ENCODE peak calls at places on chromosomes 7 and 10, in seven cellular contexts. N, V, M, C, U, J and P are unnamed samples.

GRCh38 chr10:113187066-113187777 is 237.2 kb downstream of the TCF7L2 start:
- DNase-seq in N (no peak), V (peak; percentile 55), M (no peak), C (no peak), U (no peak), J (no peak), P (no peak)

GRCh38 chr7:142569851-142570250 is 179.4 kb upstream of the PRSS1 start:
- DNase-seq in N (no peak), V (no peak), M (no peak), C (no peak), U (no peak), J (no peak), P (no peak)

GRCh38 chr10:80324891-80325364 is 31.6 kb downstream of the DYDC1 start:
- DNase-seq in N (no peak), V (no peak), M (no peak), C (no peak), U (no peak), J (no peak), P (no peak)

GRCh38 chr7:134200970-134201369 is 73.8 kb downstream of the LRGUK start:
- DNase-seq in N (no peak), V (no peak), M (no peak), C (no peak), U (no peak), J (no peak), P (no peak)

GRCh38 chr7:3285652-3286051 is 15.4 kb upstream of the SDK1 start:
- DNase-seq in N (no peak), V (no peak), M (no peak), C (no peak), U (no peak), J (no peak), P (no peak)

GRCh38 chr7:115356139-115356746 is 434.3 kb downstream of the MDFIC start:
- DNase-seq in N (peak; percentile 21), V (no peak), M (no peak), C (peak; percentile 29), U (no peak), J (no peak), P (peak; percentile 14)

GRCh38 chr7:113199841-113200240 is 81.5 kb upstream of the SMIM30 start:
- DNase-seq in N (no peak), V (no peak), M (no peak), C (no peak), U (no peak), J (no peak), P (peak; percentile 8)

GRCh38 chr7:84105582-84105981 is 89.0 kb downstream of the SEMA3A start:
- DNase-seq in N (no peak), V (no peak), M (no peak), C (no peak), U (no peak), J (no peak), P (no peak)

GRCh38 chr10:48935141-48935540 is 4.5 kb downstream of the LRRC18 start:
- DNase-seq in N (no peak), V (no peak), M (no peak), C (no peak), U (no peak), J (no peak), P (no peak)

GRCh38 chr7:36034020-36034419 is 119.0 kb upstream of the EEPD1 start:
- DNase-seq in N (no peak), V (no peak), M (no peak), C (no peak), U (peak; percentile 41), J (no peak), P (no peak)

GRCh38 chr7:20783131-20783715 is 3.5 kb downstream of the SP8 start:
- DNase-seq in N (no peak), V (no peak), M (no peak), C (no peak), U (no peak), J (no peak), P (no peak)

GRCh38 chr7:20785211-20786048 is 1.3 kb downstream of the SP8 start:
- DNase-seq in N (no peak), V (no peak), M (no peak), C (no peak), U (no peak), J (peak; percentile 54), P (peak; percentile 56)

GRCh38 chr7:20786049-20786412 is 655 bp downstream of the SP8 start:
- DNase-seq in N (no peak), V (no peak), M (no peak), C (no peak), U (no peak), J (no peak), P (no peak)

GRCh38 chr7:20784311-20785210 is 2.1 kb downstream of the SP8 start:
- DNase-seq in N (no peak), V (no peak), M (no peak), C (no peak), U (peak; percentile 57), J (peak; percentile 67), P (peak; percentile 58)

GRCh38 chr7:20783716-20784310 is 2.9 kb downstream of the SP8 start:
- DNase-seq in N (no peak), V (no peak), M (no peak), C (no peak), U (no peak), J (peak; percentile 59), P (peak; percentile 73)
- TF ChIP-seq CTCF in N (no peak), V (no peak), M (no peak), C (no peak), U (no peak), J (no peak), P (peak; percentile 14)

DNA sequence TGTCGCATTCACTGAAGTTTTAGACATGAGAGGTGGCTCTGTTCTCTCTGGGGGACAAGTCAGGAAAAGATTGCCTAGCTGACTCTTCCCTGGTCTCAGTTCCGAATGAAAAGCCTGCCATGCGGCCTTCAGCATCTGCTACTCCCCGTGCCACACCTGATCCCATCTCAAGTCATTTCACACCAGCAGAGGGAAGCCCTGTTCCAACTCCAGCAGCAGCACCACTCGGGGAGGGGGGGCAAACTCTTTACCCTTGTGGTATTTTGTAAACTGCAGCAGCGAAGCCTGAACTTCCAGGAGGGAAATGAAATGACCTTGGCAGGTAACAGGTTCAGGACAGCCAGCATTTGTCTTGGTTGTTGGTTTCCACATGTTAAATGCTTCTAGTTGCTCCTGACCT is 13.8 kb downstream of the LRRC4 start:
- DNase-seq in N (no peak), V (no peak), M (no peak), C (no peak), U (no peak), J (no peak), P (peak; percentile 11)
- TF ChIP-seq CTCF in N (no peak), V (no peak), M (no peak), C (no peak), U (no peak), J (no peak), P (no peak)

DNA sequence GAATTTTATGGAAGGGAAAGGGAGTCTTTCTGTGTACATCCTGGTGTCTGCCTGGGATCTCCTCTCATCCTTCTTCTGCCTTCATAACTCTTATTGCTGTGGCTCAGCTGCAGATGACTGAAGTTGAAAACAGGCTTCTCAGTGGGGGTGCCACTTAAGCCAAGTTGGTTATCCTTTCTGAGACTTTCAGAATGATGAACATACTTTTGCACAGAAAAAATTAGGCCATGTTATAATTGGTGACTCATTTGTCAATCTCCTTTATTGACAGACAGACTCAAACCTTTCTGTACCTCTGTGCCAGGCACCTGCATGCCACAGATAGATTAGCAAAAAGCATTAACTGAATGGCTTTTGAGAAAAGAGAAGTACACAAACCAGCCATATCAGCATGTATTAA is 430.3 kb downstream of the SORCS1 start:
- DNase-seq in N (no peak), V (no peak), M (peak; percentile 17), C (peak; percentile 48), U (no peak), J (no peak), P (no peak)
- TF ChIP-seq CTCF in N (no peak), V (no peak), M (no peak), C (no peak), U (no peak), J (no peak), P (no peak)

GRCh38 chr10:123897146-123897545 is 5.5 kb upstream of the CPXM2 start:
- DNase-seq in N (no peak), V (no peak), M (no peak), C (no peak), U (no peak), J (no peak), P (no peak)
- TF ChIP-seq CTCF in N (peak; percentile 85), V (peak; percentile 14), M (peak; percentile 50), C (peak; percentile 27), U (no peak), J (peak; percentile 48), P (no peak)

GRCh38 chr7:109844362-109844761 is 1246.6 kb upstream of the LRRN3 start:
- DNase-seq in N (peak; percentile 35), V (no peak), M (no peak), C (peak; percentile 5), U (peak; percentile 15), J (no peak), P (peak; percentile 34)
- TF ChIP-seq CTCF in N (peak; percentile 62), V (peak; percentile 24), M (peak; percentile 36), C (peak; percentile 28), U (peak; percentile 71), J (peak; percentile 42), P (peak; percentile 33)

GRCh38 chr10:120983721-120984120 is 132.6 kb downstream of the WDR11 start:
- DNase-seq in N (no peak), V (no peak), M (no peak), C (no peak), U (no peak), J (no peak), P (no peak)

GRCh38 chr10:120981601-120982381 is 130.6 kb downstream of the WDR11 start:
- DNase-seq in N (no peak), V (no peak), M (no peak), C (no peak), U (no peak), J (no peak), P (no peak)

GRCh38 chr10:120980316-120980975 is 129.3 kb downstream of the WDR11 start:
- DNase-seq in N (no peak), V (no peak), M (no peak), C (no peak), U (no peak), J (no peak), P (no peak)

GRCh38 chr10:120984221-120984620 is 133.1 kb downstream of the WDR11 start:
- DNase-seq in N (no peak), V (no peak), M (no peak), C (no peak), U (no peak), J (no peak), P (no peak)

DNA sequence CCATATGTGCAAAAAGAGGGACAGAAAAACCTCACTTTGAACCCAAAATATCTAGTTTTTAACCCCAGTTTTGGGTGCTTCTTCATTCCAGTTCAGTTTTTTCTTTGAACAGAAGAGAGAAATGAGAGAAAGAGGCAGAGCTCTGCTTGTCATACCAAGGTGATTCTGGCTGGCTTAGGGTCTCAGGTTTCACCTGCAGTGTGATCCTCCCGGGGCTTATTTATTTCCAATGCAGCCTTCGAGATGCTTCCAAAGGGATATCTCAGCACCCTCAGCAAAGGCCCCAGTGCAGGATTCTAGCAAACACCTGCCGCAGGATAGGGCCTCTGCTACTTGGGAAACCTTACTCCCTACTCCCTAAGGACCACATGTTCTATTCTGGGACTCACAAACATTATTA is 131.3 kb downstream of the WDR11 start:
- DNase-seq in N (no peak), V (no peak), M (no peak), C (no peak), U (no peak), J (no peak), P (no peak)
- TF ChIP-seq CTCF in N (no peak), V (no peak), M (no peak), C (no peak), U (no peak), J (no peak), P (no peak)

GRCh38 chr7:132680590-132680989 is 104.3 kb upstream of the PLXNA4 start:
- DNase-seq in N (no peak), V (no peak), M (no peak), C (peak; percentile 6), U (no peak), J (no peak), P (no peak)

GRCh38 chr7:132677941-132678340 is 101.7 kb upstream of the PLXNA4 start:
- DNase-seq in N (no peak), V (no peak), M (no peak), C (no peak), U (no peak), J (no peak), P (no peak)
- TF ChIP-seq CTCF in N (no peak), V (no peak), M (no peak), C (no peak), U (no peak), J (no peak), P (no peak)